ENCODE peak calls at places on chromosomes 2 and 18, in four cellular contexts. Q, Y, P and A are unnamed samples.

GRCh38 chr2:151757861-151758260 is 23.6 kb upstream of the NEB start:
- DNase-seq in Y (no peak), Q (no peak), P (peak), A (no peak)

GRCh38 chr2:219045937-219046550 is 4.7 kb upstream of the CFAP65 start:
- DNase-seq in Q (no peak), P (no peak), Y (no peak), A (peak)

GRCh38 chr18:22572321-22572720 is 154.6 kb upstream of the CTAGE1 start:
- DNase-seq in Y (no peak), Q (no peak), P (no peak), A (no peak)

GRCh38 chr2:3608373-3609278 is 13.7 kb downstream of the COLEC11 start:
- DNase-seq in Y (no peak), Q (no peak), P (no peak), A (no peak)

GRCh38 chr2:61328707-61329251 is 142.1 kb downstream of the USP34 start:
- DNase-seq in Y (no peak), Q (no peak), P (no peak), A (no peak)

GRCh38 chr18:37565985-37566478 is 434 bp upstream of the CELF4 start:
- DNase-seq in Y (peak), Q (no peak), P (no peak), A (no peak)

GRCh38 chr2:20567926-20568179 is 83.0 kb downstream of the HS1BP3 start:
- DNase-seq in P (no peak), Y (no peak), Q (no peak), A (no peak)

GRCh38 chr2:215388002-215388728 is 47.7 kb downstream of the FN1 start:
- DNase-seq in Q (no peak), Y (no peak), P (no peak), A (no peak)

GRCh38 chr18:57906852-57907251 is 103.7 kb upstream of the ATP8B1 start:
- DNase-seq in Q (no peak), Y (no peak), P (no peak), A (no peak)

GRCh38 chr2:110759411-110759810 is 27.0 kb downstream of the ACOXL start:
- DNase-seq in P (no peak), Q (no peak), Y (no peak), A (no peak)

GRCh38 chr18:4751523-4751922 is 296.4 kb upstream of the DLGAP1 start:
- DNase-seq in Q (no peak), P (no peak), Y (no peak), A (no peak)

GRCh38 chr2:85758361-85759256 is 4.8 kb downstream of the ATOH8 start:
- DNase-seq in Q (no peak), Y (peak), P (peak), A (no peak)

GRCh38 chr18:66210875-66211274 is 393.0 kb downstream of the CDH19 start:
- DNase-seq in Y (no peak), P (no peak), Q (no peak), A (no peak)

DNA sequence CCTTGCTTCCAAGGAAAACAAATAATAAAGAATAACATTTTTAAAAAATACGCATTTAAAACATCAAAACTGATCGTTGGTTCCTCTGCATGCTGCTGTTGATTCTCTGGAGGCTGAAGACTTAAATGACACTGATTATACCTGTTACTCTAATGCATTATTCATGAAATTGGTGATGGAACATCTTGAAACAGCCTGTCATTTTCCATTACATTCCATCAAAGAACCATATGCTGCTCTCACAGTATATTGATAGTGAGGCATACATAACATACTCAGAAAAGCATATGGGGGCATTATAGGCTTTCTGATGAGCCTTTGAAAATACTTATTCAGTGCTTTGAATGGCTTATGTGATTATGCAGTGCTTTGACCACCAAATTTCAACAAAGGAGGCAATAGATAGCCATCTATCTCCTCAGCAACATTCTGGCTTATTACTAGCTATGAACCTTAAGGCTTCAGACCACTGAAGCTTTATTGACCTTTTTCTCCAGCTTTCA is 392.1 kb downstream of the CDH19 start:
- DNase-seq in Y (no peak), Q (no peak), P (no peak), A (no peak)
- TF ChIP-seq TAF1 in Y (no peak), Q (no peak), P (no peak), A (no peak)

DNA sequence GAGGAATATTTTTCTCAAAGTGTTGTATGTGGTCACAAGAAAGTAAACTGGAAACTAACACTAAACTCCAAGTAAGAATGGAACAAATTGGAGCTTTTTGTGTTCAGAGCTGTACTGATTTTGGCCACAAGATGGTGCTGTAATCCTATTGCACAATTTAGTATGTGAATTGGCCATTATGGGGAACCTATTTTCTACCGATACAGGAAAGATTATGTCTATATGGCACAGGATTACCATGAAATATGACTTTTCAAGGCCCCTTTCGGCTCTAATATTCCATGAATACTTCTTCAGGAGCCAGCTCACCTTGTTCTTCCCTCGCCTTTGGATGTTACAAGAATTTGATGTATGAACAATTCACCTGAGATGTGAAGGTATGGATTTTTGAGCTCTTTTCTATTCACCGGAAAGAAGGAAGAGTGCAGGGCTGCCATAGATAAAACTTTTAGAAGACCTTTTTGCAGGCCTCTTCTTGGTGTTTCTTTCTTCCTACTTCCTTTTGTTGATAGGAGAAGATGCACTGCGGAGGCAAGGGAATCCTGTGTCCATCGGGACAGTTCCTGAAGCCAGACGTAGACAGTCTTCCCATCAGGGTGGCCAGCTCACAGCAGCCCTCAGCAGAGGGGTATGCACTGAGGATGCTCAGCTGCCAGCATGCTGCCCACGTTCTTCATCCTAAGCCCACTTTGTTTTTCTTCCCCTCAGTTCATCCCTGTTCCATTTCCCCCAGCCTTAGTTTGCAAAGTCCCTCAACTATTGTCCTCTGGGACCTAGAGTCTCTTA is 13.3 kb downstream of the MRPL44 start:
- DNase-seq in Q (no peak), P (peak), Y (peak), A (peak)
- TF ChIP-seq FOXM1 in Q (no peak), P (no peak), Y (no peak), A (no peak)

GRCh38 chr2:154707994-154708393 is 9.5 kb downstream of the KCNJ3 start:
- DNase-seq in Q (no peak), P (no peak), Y (no peak), A (no peak)

GRCh38 chr2:154700142-154700541 is 1.6 kb downstream of the KCNJ3 start:
- DNase-seq in Y (no peak), Q (no peak), P (no peak), A (no peak)

GRCh38 chr2:154706660-154707059 is 8.2 kb downstream of the KCNJ3 start:
- DNase-seq in Y (no peak), Q (no peak), P (no peak), A (no peak)

GRCh38 chr2:154709215-154709614 is 10.7 kb downstream of the KCNJ3 start:
- DNase-seq in Y (no peak), P (no peak), Q (no peak), A (no peak)

DNA sequence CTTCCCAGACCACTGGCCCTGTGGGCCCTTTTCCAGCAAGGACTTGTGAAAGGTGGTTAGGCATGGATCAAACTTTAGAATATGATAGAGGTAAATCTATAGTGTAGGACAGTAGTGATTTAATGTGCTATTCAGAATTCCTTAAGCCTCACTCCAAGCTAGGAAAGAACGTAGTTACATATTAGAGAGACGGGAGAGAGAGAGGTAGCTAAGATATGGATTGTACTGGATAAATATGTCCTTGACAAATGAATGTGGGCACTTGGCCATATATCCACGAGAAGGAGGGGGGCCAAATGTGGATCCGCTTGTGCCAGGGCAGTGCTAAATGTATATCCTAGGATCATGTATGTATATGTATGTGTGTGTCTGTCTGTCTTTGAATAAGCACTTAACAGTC is 6.5 kb downstream of the KCNJ3 start:
- DNase-seq in Q (no peak), P (no peak), Y (no peak), A (no peak)
- H3K4me2 ChIP-seq in Q (no peak), P (no peak), Y (no peak), A (no peak)

GRCh38 chr2:190835303-190835930 is 45.2 kb upstream of the GLS start:
- DNase-seq in Q (no peak), P (no peak), Y (peak), A (no peak)
- TF ChIP-seq TAF1 in Q (no peak), P (no peak), Y (no peak), A (no peak)

GRCh38 chr2:42223067-42223636 is 54.0 kb downstream of the EML4 start:
- DNase-seq in P (no peak), Q (no peak), Y (no peak), A (no peak)
- TF ChIP-seq FOXM1 in P (no peak), Q (no peak), Y (no peak), A (no peak)